ENCODE peak calls at places on chromosomes 2 and 18, in nine cellular contexts. C, R, L, A, F, G, V, T and W are unnamed samples. For H3K4me1 and H3K9me3, the result is how much of the 10 kb centered on the place peaks cover.

GRCh38 chr18:13220326-13220991 is 1.9 kb downstream of the LDLRAD4 start:
- DNase-seq in C (peak), R (peak), L (no peak), A (no peak), F (no peak), G (peak), V (no peak), T (no peak), W (no peak)

GRCh38 chr18:23939896-23940295 is 74.7 kb upstream of the TTC39C start:
- DNase-seq in C (no peak), R (no peak), L (no peak), A (no peak), F (no peak), G (no peak), V (no peak), T (no peak), W (no peak)

GRCh38 chr18:74132201-74132600 is 15.4 kb downstream of the FBXO15 start:
- DNase-seq in C (no peak), R (no peak), L (no peak), A (no peak), F (no peak), G (no peak), V (no peak), T (no peak), W (no peak)

GRCh38 chr2:201465524-201465971 is 14.0 kb downstream of the STRADB start:
- DNase-seq in C (no peak), R (no peak), L (no peak), A (no peak), F (no peak), G (peak), V (no peak), T (no peak), W (peak)

GRCh38 chr2:15660491-15661294 is 69.0 kb downstream of the DDX1 start:
- DNase-seq in C (no peak), R (no peak), L (no peak), A (no peak), F (no peak), G (no peak), V (no peak), T (no peak), W (no peak)

GRCh38 chr18:31658670-31659573 is 25.5 kb downstream of the B4GALT6 start:
- DNase-seq in C (no peak), R (peak), L (peak), A (no peak), F (peak), G (no peak), V (no peak), T (peak), W (no peak)

GRCh38 chr2:127479219-127479825 is 47.0 kb downstream of the IWS1 start:
- DNase-seq in C (no peak), R (peak), L (peak), A (no peak), F (peak), G (no peak), V (no peak), T (peak), W (no peak)

GRCh38 chr2:26475037-26475436 is 2.9 kb downstream of the OTOF start:
- DNase-seq in C (no peak), R (no peak), L (no peak), A (no peak), F (no peak), G (no peak), V (no peak), T (no peak), W (no peak)

GRCh38 chr18:3720818-3721545 is 271.0 kb downstream of the TGIF1 start:
- DNase-seq in C (no peak), R (no peak), L (no peak), A (no peak), F (peak), G (no peak), V (no peak), T (no peak), W (no peak)

GRCh38 chr2:206984206-206984605 is 44.9 kb downstream of the CPO start:
- DNase-seq in C (no peak), R (peak), L (no peak), A (no peak), F (no peak), G (no peak), V (no peak), T (peak), W (no peak)

GRCh38 chr2:120468136-120468535 is 122.2 kb downstream of the INHBB start:
- DNase-seq in C (peak), R (no peak), L (no peak), A (no peak), F (no peak), G (peak), V (no peak), T (no peak), W (no peak)

GRCh38 chr2:101779652-101780051 is 82.1 kb downstream of the MAP4K4 start:
- DNase-seq in C (no peak), R (no peak), L (no peak), A (no peak), F (no peak), G (no peak), V (no peak), T (no peak), W (no peak)

GRCh38 chr2:151478011-151478410 is 68.3 kb downstream of the RIF1 start:
- DNase-seq in C (no peak), R (peak), L (no peak), A (no peak), F (no peak), G (no peak), V (no peak), T (peak), W (no peak)

GRCh38 chr18:70181015-70181414 is 24.5 kb downstream of the RTTN start:
- DNase-seq in C (no peak), R (peak), L (no peak), A (no peak), F (peak), G (no peak), V (no peak), T (peak), W (no peak)

GRCh38 chr2:10700078-10700803 is 10.5 kb upstream of the NOL10 start:
- DNase-seq in C (no peak), R (peak), L (no peak), A (no peak), F (no peak), G (no peak), V (no peak), T (peak), W (no peak)

GRCh38 chr18:36711813-36712444 is 116.9 kb downstream of the TPGS2 start:
- DNase-seq in C (no peak), R (peak), L (no peak), A (peak), F (peak), G (no peak), V (no peak), T (peak), W (no peak)

GRCh38 chr2:237736783-237737182 is 61.8 kb upstream of the RBM44 start:
- DNase-seq in C (no peak), R (no peak), L (no peak), A (no peak), F (no peak), G (no peak), V (no peak), T (no peak), W (no peak)

GRCh38 chr2:237739101-237739500 is 59.5 kb upstream of the RBM44 start:
- DNase-seq in C (no peak), R (no peak), L (no peak), A (peak), F (no peak), G (no peak), V (no peak), T (no peak), W (no peak)

GRCh38 chr2:237735762-237736161 is 62.8 kb upstream of the RBM44 start:
- DNase-seq in C (no peak), R (no peak), L (no peak), A (no peak), F (peak), G (no peak), V (no peak), T (no peak), W (no peak)

GRCh38 chr2:237738255-237738654 is 60.3 kb upstream of the RBM44 start:
- DNase-seq in C (no peak), R (no peak), L (no peak), A (peak), F (no peak), G (no peak), V (no peak), T (no peak), W (no peak)

DNA sequence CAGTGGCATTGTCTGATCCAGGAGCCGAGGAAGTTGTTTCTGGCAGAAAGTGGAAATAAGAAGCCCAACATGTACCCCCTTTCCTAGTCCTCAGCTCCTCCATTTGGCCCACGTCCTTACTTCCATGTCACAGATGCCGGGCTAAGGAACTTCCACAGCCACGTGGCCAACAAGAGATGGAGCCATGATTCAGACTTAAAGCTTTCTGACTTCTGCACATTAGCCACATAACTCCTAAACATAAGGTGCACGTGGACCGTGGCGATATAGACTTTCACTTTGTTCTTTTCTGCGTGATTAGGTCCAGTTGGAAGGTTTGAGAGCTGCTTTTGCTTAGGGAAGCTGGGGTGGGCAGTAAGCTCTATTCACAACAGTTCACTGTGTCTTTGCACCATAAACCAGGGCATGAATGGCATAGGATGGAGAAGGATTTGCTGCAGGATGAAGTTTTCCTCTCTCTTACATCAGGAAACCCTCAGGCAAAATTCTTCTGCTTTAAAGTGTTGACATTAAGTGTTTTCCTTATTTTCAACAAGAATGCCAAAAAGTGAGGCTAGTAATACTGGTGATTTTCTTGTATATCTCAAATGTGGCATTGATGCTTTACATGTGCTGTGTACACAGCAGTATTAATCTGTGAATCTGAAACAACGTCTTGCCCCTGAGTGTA is 61.2 kb upstream of the RBM44 start:
- DNase-seq in C (no peak), R (no peak), L (no peak), A (no peak), F (no peak), G (no peak), V (no peak), T (no peak), W (no peak)
- H3K4me1 ChIP-seq in C (under half), R (under half), L (under half), A (half or more), F (under half), G (under half), V (half or more), T (under half), W (under half)

GRCh38 chr2:63777816-63778215 is 63.9 kb upstream of the UGP2 start:
- DNase-seq in C (no peak), R (no peak), L (no peak), A (no peak), F (no peak), G (no peak), V (no peak), T (no peak), W (no peak)
- H3K4me3 ChIP-seq in C (no peak), R (no peak), L (no peak), A (no peak), F (no peak), G (no peak), V (no peak), T (no peak), W (no peak)

GRCh38 chr18:35278969-35279368 is 11.1 kb downstream of the ZSCAN30 start:
- DNase-seq in C (no peak), R (no peak), L (no peak), A (no peak), F (no peak), G (no peak), V (no peak), T (no peak), W (no peak)
- H3K9me3 ChIP-seq in C (under half), R (under half), L (under half), A (under half), F (under half), G (under half), V (under half), T (under half), W (under half)

DNA sequence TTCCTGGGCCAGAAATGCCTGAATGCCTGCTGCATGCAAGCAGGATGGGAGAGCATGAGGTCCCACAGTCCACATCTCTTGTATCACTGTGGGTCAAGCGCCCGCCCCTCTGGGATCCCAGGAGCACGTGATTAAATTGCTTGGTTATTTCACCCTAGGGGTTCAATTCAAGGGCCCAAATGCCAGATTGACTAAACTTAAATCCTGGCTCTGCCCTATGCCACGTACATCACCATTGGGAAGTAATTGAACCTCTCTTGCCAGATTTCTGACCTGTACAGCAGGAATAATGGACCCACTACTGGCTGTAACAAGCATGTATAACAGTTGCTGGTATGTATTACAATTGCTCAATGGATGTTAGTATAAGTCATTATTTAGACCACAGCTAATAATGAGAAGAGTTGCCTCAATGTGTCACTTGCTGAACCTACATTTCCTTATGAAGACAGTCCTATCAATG is 19.9 kb downstream of the FHL2 start:
- DNase-seq in C (no peak), R (no peak), L (no peak), A (peak), F (no peak), G (no peak), V (no peak), T (no peak), W (no peak)
- H3K4me1 ChIP-seq in C (under half), R (half or more), L (under half), A (under half), F (under half), G (under half), V (under half), T (under half), W (under half)

DNA sequence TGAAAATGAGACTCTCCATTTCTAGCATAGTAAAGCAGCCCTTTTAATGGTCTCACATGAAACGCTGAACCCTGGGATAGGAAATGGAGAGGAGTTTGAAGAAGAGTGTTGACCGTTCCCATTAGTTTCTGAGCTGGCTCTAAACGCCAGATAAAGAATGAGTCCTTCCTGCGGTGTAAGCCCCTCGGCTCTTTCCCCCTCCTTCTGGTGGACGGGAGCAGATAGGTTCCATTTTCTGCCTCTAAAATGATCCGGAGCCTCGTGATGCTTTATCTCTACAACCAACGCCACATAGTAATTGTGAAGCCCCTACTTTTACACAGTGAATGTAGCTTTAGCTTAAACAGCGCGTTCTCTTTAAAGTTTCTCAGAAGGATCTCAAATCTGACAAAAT is 24.1 kb upstream of the ZNF516 start:
- DNase-seq in C (no peak), R (no peak), L (no peak), A (no peak), F (no peak), G (no peak), V (no peak), T (no peak), W (no peak)
- H3K4me3 ChIP-seq in C (no peak), R (peak), L (no peak), A (peak), F (no peak), G (no peak), V (peak), T (no peak), W (no peak)

GRCh38 chr2:220955776-220956175 is 616.3 kb downstream of the EPHA4 start:
- DNase-seq in C (no peak), R (no peak), L (no peak), A (no peak), F (no peak), G (no peak), V (no peak), T (no peak), W (no peak)
- H3K9me3 ChIP-seq in C (under half), R (under half), L (under half), A (under half), F (under half), G (under half), V (under half), T (under half), W (under half)

GRCh38 chr2:172510582-172510981 is 45.3 kb upstream of the PDK1 start:
- DNase-seq in C (no peak), R (no peak), L (peak), A (no peak), F (no peak), G (no peak), V (no peak), T (no peak), W (no peak)
- H3K4me1 ChIP-seq in C (under half), R (under half), L (under half), A (under half), F (under half), G (under half), V (under half), T (under half), W (under half)

GRCh38 chr2:72113847-72114692 is 33.6 kb downstream of the CYP26B1 start:
- DNase-seq in C (no peak), R (no peak), L (no peak), A (no peak), F (no peak), G (no peak), V (no peak), T (no peak), W (no peak)

GRCh38 chr2:72117029-72117428 is 30.6 kb downstream of the CYP26B1 start:
- DNase-seq in C (no peak), R (no peak), L (no peak), A (no peak), F (no peak), G (no peak), V (no peak), T (no peak), W (no peak)

GRCh38 chr2:72116081-72116533 is 31.6 kb downstream of the CYP26B1 start:
- DNase-seq in C (no peak), R (no peak), L (no peak), A (no peak), F (peak), G (no peak), V (no peak), T (peak), W (peak)

GRCh38 chr2:72114693-72115051 is 33.0 kb downstream of the CYP26B1 start:
- DNase-seq in C (no peak), R (no peak), L (no peak), A (no peak), F (no peak), G (no peak), V (no peak), T (peak), W (no peak)

DNA sequence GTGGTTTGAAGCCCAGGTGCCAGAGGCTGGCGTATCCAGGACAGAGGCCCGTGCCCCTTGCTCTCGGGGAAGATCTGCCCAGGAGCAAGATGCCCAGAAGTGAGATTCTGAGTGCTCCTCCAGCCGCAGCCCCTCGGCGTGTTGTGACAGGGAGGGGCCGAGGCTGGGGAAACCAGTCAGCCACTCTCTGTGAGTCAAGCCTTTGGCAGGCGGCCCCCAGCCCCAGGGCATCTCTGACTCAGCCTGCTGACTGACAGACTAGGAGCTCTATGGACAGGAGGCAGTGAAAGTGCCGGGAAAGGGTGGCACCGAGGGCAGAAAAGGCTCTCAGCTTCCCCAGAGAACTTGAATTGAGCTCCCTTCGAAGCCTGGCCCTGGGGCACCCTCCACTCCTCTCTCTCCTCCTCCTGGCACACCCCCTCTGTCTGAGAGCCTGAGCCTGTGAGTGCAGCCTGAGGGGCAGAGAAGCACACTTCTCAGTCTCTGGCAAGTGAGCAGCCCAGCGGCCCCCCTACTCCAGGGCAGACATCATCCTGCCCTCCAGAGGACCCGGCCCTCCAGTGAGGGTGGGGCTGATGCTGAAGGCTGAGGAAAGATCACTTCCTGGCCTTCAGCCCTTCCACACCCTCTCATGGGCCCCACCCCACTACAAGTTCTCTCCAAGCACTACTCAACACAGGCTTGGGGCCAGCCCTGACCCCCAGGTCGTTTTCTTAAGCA is 32.1 kb downstream of the CYP26B1 start:
- DNase-seq in C (no peak), R (peak), L (no peak), A (peak), F (peak), G (no peak), V (no peak), T (peak), W (peak)
- H3K4me3 ChIP-seq in C (no peak), R (no peak), L (no peak), A (no peak), F (no peak), G (no peak), V (no peak), T (peak), W (peak)

DNA sequence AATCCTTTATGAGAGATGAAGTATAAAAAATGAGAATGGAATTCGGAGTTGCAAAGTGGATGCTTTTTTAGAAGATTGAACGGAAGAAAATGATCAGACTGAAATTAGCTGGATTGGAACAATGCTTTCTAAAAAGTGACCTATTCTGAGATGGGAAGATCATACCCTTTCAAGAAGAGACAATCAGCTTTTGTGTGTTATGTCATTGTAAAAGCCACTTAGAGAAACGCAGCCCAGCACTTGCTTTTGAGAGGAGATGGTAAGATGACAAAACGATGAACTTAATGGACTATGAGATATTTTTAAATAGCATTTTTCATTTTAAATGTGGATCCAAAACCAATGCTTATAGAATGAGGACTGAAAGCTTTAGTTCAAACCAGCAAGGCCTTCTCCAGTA is 871.4 kb upstream of the KLHL29 start:
- DNase-seq in C (no peak), R (no peak), L (no peak), A (no peak), F (no peak), G (no peak), V (no peak), T (no peak), W (no peak)
- H3K9me3 ChIP-seq in C (under half), R (under half), L (under half), A (under half), F (under half), G (under half), V (under half), T (under half), W (under half)